ENCODE peak calls at places on chromosomes 16 and 17, in five cellular contexts. One of them, this sample, is unnamed.

GRCh38 chr17:81164464-81165245 is 652 bp upstream of the PVALEF start:
- DNase-seq in T47D: no peak
- DNase-seq in K562: no peak
- DNase-seq in GM20000: no peak
- DNase-seq in NCI-H2081: peak
- DNase-seq in this sample: no peak

GRCh38 chr17:81558941-81559806 is 7.0 kb upstream of the FAAP100 start:
- DNase-seq in T47D: no peak
- DNase-seq in NCI-H2081: no peak
- DNase-seq in GM20000: no peak
- DNase-seq in K562: no peak
- DNase-seq in this sample: no peak

GRCh38 chr16:54070944-54071343 is 215.6 kb downstream of the IRX3 start:
- DNase-seq in K562: no peak
- DNase-seq in NCI-H2081: no peak
- DNase-seq in T47D: no peak
- DNase-seq in GM20000: peak
- DNase-seq in this sample: no peak

GRCh38 chr16:19314718-19315425 is 29.3 kb downstream of the CLEC19A start:
- DNase-seq in NCI-H2081: no peak
- DNase-seq in K562: no peak
- DNase-seq in T47D: no peak
- DNase-seq in GM20000: no peak
- DNase-seq in this sample: no peak

GRCh38 chr16:87881327-87882200 is 12.3 kb upstream of the SLC7A5 start:
- DNase-seq in T47D: peak
- DNase-seq in K562: no peak
- DNase-seq in NCI-H2081: no peak
- DNase-seq in GM20000: no peak
- DNase-seq in this sample: no peak

GRCh38 chr17:82030470-82031302 is 792 bp upstream of the RAC3 start:
- DNase-seq in T47D: peak
- DNase-seq in GM20000: peak
- DNase-seq in NCI-H2081: peak
- DNase-seq in K562: peak
- DNase-seq in this sample: peak

GRCh38 chr17:50192873-50193274 is 8.6 kb downstream of the COL1A1 start:
- DNase-seq in T47D: no peak
- DNase-seq in NCI-H2081: no peak
- DNase-seq in K562: no peak
- DNase-seq in GM20000: peak
- DNase-seq in this sample: no peak

GRCh38 chr16:31216552-31217530 is at the start of gene PYDC1:
- DNase-seq in GM20000: peak
- DNase-seq in K562: no peak
- DNase-seq in T47D: no peak
- DNase-seq in NCI-H2081: no peak
- DNase-seq in this sample: no peak

GRCh38 chr17:52024296-52024870 is 134.1 kb downstream of the CA10 start:
- DNase-seq in K562: no peak
- DNase-seq in GM20000: no peak
- DNase-seq in T47D: no peak
- DNase-seq in NCI-H2081: peak
- DNase-seq in this sample: no peak

GRCh38 chr16:10728035-10728462 is 15.6 kb upstream of the NUBP1 start:
- DNase-seq in NCI-H2081: no peak
- DNase-seq in T47D: no peak
- DNase-seq in K562: no peak
- DNase-seq in GM20000: no peak
- DNase-seq in this sample: no peak

GRCh38 chr17:67666710-67667109 is 51.0 kb upstream of the NOL11 start:
- DNase-seq in NCI-H2081: no peak
- DNase-seq in T47D: no peak
- DNase-seq in K562: no peak
- DNase-seq in GM20000: no peak
- DNase-seq in this sample: no peak

GRCh38 chr16:57318240-57318970 is 33.9 kb upstream of the PLLP start:
- DNase-seq in T47D: no peak
- DNase-seq in GM20000: no peak
- DNase-seq in NCI-H2081: no peak
- DNase-seq in K562: no peak
- DNase-seq in this sample: no peak

GRCh38 chr17:386145-386876 is 33.7 kb upstream of the RPH3AL start:
- DNase-seq in NCI-H2081: peak
- DNase-seq in GM20000: peak
- DNase-seq in T47D: peak
- DNase-seq in K562: peak
- DNase-seq in this sample: peak

GRCh38 chr17:31327534-31328526 is 6.4 kb upstream of the EVI2A start:
- DNase-seq in GM20000: no peak
- DNase-seq in T47D: no peak
- DNase-seq in K562: no peak
- DNase-seq in NCI-H2081: no peak
- DNase-seq in this sample: no peak

GRCh38 chr16:85327731-85328664 is 215.7 kb upstream of the CIBAR2 start:
- DNase-seq in T47D: no peak
- DNase-seq in GM20000: no peak
- DNase-seq in NCI-H2081: peak
- DNase-seq in K562: peak
- DNase-seq in this sample: no peak

GRCh38 chr17:50146230-50146926 is 4.1 kb downstream of the PPP1R9B start:
- DNase-seq in GM20000: no peak
- DNase-seq in T47D: no peak
- DNase-seq in NCI-H2081: no peak
- DNase-seq in K562: no peak
- DNase-seq in this sample: no peak